ENCODE peak calls at places on chromosomes 4 and X, in nine cellular contexts. Y is neural progenitor cell; E is H1; V is lung; K is CD4-positive, alpha-beta T cell; L is mesendoderm; A is left lung; B is substantia nigra; W is IMR-90. H is an unnamed sample.

GRCh38 chr4:121801715-121802075 is 572 bp downstream of the EXOSC9 start:
- DNase-seq in K (no peak), L (no peak), A (no peak), W (no peak), B (no peak), Y (no peak), E (no peak), V (no peak), H (no peak)

GRCh38 chrX:44267861-44268260 is 75.6 kb downstream of the EFHC2 start:
- DNase-seq in A (no peak), L (no peak), B (no peak), W (no peak), K (no peak), E (no peak), V (no peak), Y (no peak), H (no peak)

GRCh38 chrX:70535198-70535597 is 90.6 kb downstream of the DLG3 start:
- DNase-seq in K (no peak), W (no peak), Y (no peak), V (no peak), E (no peak), L (no peak), A (no peak), B (no peak), H (no peak)

GRCh38 chrX:15242899-15243555 is 26.9 kb downstream of the ASB9 start:
- DNase-seq in V (no peak), B (peak), K (no peak), Y (peak), E (no peak), W (peak), A (no peak), L (peak), H (no peak)

GRCh38 chrX:78708171-78708570 is 39.3 kb upstream of the LPAR4 start:
- DNase-seq in L (peak), K (no peak), W (peak), V (no peak), B (no peak), A (no peak), E (peak), Y (peak), H (peak)

GRCh38 chrX:140697618-140698017 is 11.9 kb upstream of the LINC00632 start:
- DNase-seq in B (no peak), L (peak), W (no peak), A (no peak), Y (no peak), K (no peak), E (no peak), V (no peak), H (no peak)

GRCh38 chr4:140198942-140199341 is 45.0 kb upstream of the MAML3 start:
- DNase-seq in Y (no peak), L (no peak), B (no peak), K (no peak), E (no peak), A (no peak), V (no peak), W (no peak), H (no peak)

GRCh38 chr4:101163936-101164335 is 183.4 kb downstream of the PPP3CA start:
- DNase-seq in E (no peak), A (no peak), K (no peak), B (no peak), W (peak), V (no peak), L (no peak), Y (no peak), H (no peak)

GRCh38 chrX:71111141-71111843 is at the start of gene IL2RG:
- DNase-seq in A (no peak), E (no peak), W (no peak), B (no peak), K (peak), L (no peak), V (no peak), Y (no peak), H (no peak)

GRCh38 chr4:25441519-25442117 is 64.6 kb downstream of the ANAPC4 start:
- DNase-seq in L (peak), Y (peak), V (peak), A (no peak), B (peak), E (peak), W (peak), K (no peak), H (peak)

GRCh38 chr4:7332216-7333023 is 102.3 kb downstream of the PSAPL1 start:
- DNase-seq in V (no peak), E (no peak), W (peak), L (no peak), Y (no peak), K (no peak), A (peak), B (no peak), H (no peak)

GRCh38 chr4:76738081-76738931 is 159.6 kb downstream of the SOWAHB start:
- DNase-seq in A (no peak), E (no peak), L (no peak), B (no peak), V (no peak), Y (no peak), K (no peak), W (peak), H (no peak)

GRCh38 chrX:23737413-23737812 is 5.7 kb downstream of the ACOT9 start:
- DNase-seq in V (no peak), K (no peak), E (no peak), W (peak), Y (no peak), L (no peak), B (no peak), A (no peak), H (no peak)

GRCh38 chr4:15891312-15891711 is 47.2 kb downstream of the FGFBP1 start:
- DNase-seq in V (no peak), L (no peak), A (no peak), E (no peak), K (no peak), B (no peak), Y (no peak), W (no peak), H (no peak)

DNA sequence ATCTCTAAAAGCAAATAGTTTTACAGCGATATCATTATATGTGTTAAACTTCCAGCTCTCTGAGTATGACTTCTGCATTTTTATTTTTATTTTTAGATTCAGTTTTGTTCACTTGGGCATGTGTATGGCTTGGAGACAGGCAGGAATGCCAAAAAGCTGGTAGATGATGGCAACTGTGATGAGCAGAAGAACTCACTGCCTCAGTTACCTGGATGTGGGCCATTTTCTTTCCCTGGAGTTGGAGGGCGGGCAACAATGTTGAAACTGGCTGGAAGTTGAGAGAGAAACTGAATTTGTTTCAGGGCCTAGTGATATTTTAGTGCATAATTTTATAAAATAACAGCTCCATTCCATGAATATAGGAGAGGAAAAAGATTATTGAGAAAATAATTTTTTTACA is 266.5 kb downstream of the ARHGAP24 start:
- DNase-seq in B (no peak), K (no peak), Y (no peak), L (no peak), A (no peak), V (no peak), E (no peak), W (no peak), H (no peak)
- H3K27ac ChIP-seq in B (peak), K (no peak), Y (no peak), L (no peak), A (no peak), V (no peak), E (no peak), W (peak), H (no peak)

GRCh38 chr4:41597494-41597893 is 59.5 kb downstream of the LIMCH1 start:
- DNase-seq in W (no peak), B (no peak), L (no peak), Y (no peak), V (no peak), A (no peak), E (no peak), K (no peak), H (no peak)
- H3K27ac ChIP-seq in W (no peak), B (no peak), L (no peak), Y (no peak), V (no peak), A (no peak), E (no peak), K (no peak), H (no peak)

GRCh38 chr4:1693131-1693896 is 9.2 kb upstream of the FAM53A start:
- DNase-seq in A (peak), V (peak), E (peak), W (peak), Y (peak), B (peak), K (peak), L (peak), H (peak)
- H3K27ac ChIP-seq in A (no peak), V (no peak), E (no peak), W (no peak), Y (no peak), B (no peak), K (no peak), L (no peak), H (no peak)

GRCh38 chr4:183987529-183987946 is 82.4 kb downstream of the STOX2 start:
- DNase-seq in E (no peak), K (no peak), W (peak), A (peak), L (peak), Y (peak), V (peak), B (peak), H (peak)
- H3K27ac ChIP-seq in E (no peak), K (no peak), W (peak), A (peak), L (peak), Y (peak), V (peak), B (peak), H (peak)

GRCh38 chr4:149986916-149987315 is 91.3 kb upstream of the DCLK2 start:
- DNase-seq in Y (no peak), A (no peak), K (no peak), B (no peak), V (no peak), E (no peak), W (no peak), L (no peak), H (no peak)
- H3K27ac ChIP-seq in Y (no peak), A (no peak), K (no peak), B (no peak), V (no peak), E (no peak), W (no peak), L (no peak), H (no peak)

H was measured in endodermal cell.